ENCODE peak calls at places on chromosomes 4 and X, in seven cellular contexts. P, A, K, O, E, R and H are unnamed samples.

GRCh38 chr4:53644607-53645006 is 53.3 kb upstream of the LNX1 start:
- DNase-seq in P (peak), A (no peak), K (no peak), O (no peak), E (no peak), R (peak), H (peak)

GRCh38 chr4:25358515-25359275 is 18.4 kb upstream of the ANAPC4 start:
- DNase-seq in P (peak), A (no peak), K (no peak), O (no peak), E (no peak), R (no peak), H (peak)

GRCh38 chr4:153188966-153189801 is 15.1 kb upstream of the TRIM2 start:
- DNase-seq in P (no peak), A (no peak), K (no peak), O (no peak), E (no peak), R (no peak), H (peak)

GRCh38 chr4:20432098-20432497 is 180.4 kb downstream of the SLIT2 start:
- DNase-seq in P (no peak), A (no peak), K (no peak), O (no peak), E (no peak), R (no peak), H (no peak)

GRCh38 chr4:159103406-159104131 is 690 bp downstream of the RAPGEF2 start:
- DNase-seq in P (peak), A (no peak), K (peak), O (no peak), E (no peak), R (no peak), H (peak)

GRCh38 chr4:111136438-111136837 is 513.6 kb upstream of the PITX2 start:
- DNase-seq in P (no peak), A (no peak), K (no peak), O (peak), E (peak), R (no peak), H (peak)

GRCh38 chr4:155609455-155610059 is 57.1 kb upstream of the GUCY1A1 start:
- DNase-seq in P (peak), A (no peak), K (no peak), O (no peak), E (no peak), R (no peak), H (peak)

GRCh38 chrX:48648299-48648698 is 35.3 kb upstream of the WAS start:
- DNase-seq in P (no peak), A (no peak), K (peak), O (no peak), E (peak), R (no peak), H (peak)

GRCh38 chrX:32448320-32448719 is 763.0 kb downstream of the DMD start:
- DNase-seq in P (no peak), A (no peak), K (no peak), O (no peak), E (peak), R (no peak), H (no peak)

GRCh38 chr4:166324321-166324720 is 451.3 kb downstream of the TLL1 start:
- DNase-seq in P (peak), A (no peak), K (no peak), O (no peak), E (peak), R (no peak), H (peak)

GRCh38 chrX:133523094-133523493 is 107.8 kb upstream of the GPC4 start:
- DNase-seq in P (peak), A (no peak), K (no peak), O (no peak), E (no peak), R (no peak), H (peak)

GRCh38 chr4:8502836-8503585 is 62.4 kb downstream of the TRMT44 start:
- DNase-seq in P (no peak), A (no peak), K (peak), O (no peak), E (peak), R (no peak), H (no peak)

GRCh38 chrX:150282953-150283352 is 80.2 kb upstream of the MAMLD1 start:
- DNase-seq in P (no peak), A (peak), K (no peak), O (no peak), E (no peak), R (peak), H (no peak)

GRCh38 chr4:151260526-151260925 is 16.4 kb upstream of the PRSS48 start:
- DNase-seq in P (peak), A (no peak), K (no peak), O (no peak), E (no peak), R (no peak), H (peak)

GRCh38 chr4:113747949-113748348 is 13.6 kb downstream of the CAMK2D start:
- DNase-seq in P (no peak), A (no peak), K (no peak), O (no peak), E (peak), R (no peak), H (no peak)

GRCh38 chrX:39736219-39737211 is 361.2 kb downstream of the BCOR start:
- DNase-seq in P (peak), A (no peak), K (peak), O (no peak), E (no peak), R (no peak), H (peak)

GRCh38 chrX:18877472-18877871 is 106.4 kb downstream of the PHKA2 start:
- DNase-seq in P (no peak), A (no peak), K (no peak), O (no peak), E (peak), R (no peak), H (peak)

GRCh38 chr4:105276361-105276760 is 129.7 kb downstream of the TET2 start:
- DNase-seq in P (no peak), A (no peak), K (no peak), O (no peak), E (no peak), R (no peak), H (no peak)

GRCh38 chr4:15402974-15403373 is 24.9 kb upstream of the C1QTNF7 start:
- DNase-seq in P (no peak), A (no peak), K (no peak), O (no peak), E (no peak), R (no peak), H (no peak)

GRCh38 chr4:15402146-15402545 is 25.7 kb upstream of the C1QTNF7 start:
- DNase-seq in P (peak), A (no peak), K (no peak), O (peak), E (no peak), R (no peak), H (peak)

GRCh38 chr4:15398732-15399131 is 29.1 kb upstream of the C1QTNF7 start:
- DNase-seq in P (peak), A (no peak), K (no peak), O (no peak), E (no peak), R (no peak), H (peak)

GRCh38 chr4:15400276-15400675 is 27.6 kb upstream of the C1QTNF7 start:
- DNase-seq in P (no peak), A (no peak), K (no peak), O (no peak), E (no peak), R (no peak), H (no peak)

GRCh38 chr4:15400911-15401671 is 26.7 kb upstream of the C1QTNF7 start:
- DNase-seq in P (peak), A (no peak), K (peak), O (peak), E (no peak), R (peak), H (peak)
- H3K4me3 ChIP-seq in P (no peak), A (no peak), K (no peak), O (no peak), E (no peak), R (no peak), H (no peak)

DNA sequence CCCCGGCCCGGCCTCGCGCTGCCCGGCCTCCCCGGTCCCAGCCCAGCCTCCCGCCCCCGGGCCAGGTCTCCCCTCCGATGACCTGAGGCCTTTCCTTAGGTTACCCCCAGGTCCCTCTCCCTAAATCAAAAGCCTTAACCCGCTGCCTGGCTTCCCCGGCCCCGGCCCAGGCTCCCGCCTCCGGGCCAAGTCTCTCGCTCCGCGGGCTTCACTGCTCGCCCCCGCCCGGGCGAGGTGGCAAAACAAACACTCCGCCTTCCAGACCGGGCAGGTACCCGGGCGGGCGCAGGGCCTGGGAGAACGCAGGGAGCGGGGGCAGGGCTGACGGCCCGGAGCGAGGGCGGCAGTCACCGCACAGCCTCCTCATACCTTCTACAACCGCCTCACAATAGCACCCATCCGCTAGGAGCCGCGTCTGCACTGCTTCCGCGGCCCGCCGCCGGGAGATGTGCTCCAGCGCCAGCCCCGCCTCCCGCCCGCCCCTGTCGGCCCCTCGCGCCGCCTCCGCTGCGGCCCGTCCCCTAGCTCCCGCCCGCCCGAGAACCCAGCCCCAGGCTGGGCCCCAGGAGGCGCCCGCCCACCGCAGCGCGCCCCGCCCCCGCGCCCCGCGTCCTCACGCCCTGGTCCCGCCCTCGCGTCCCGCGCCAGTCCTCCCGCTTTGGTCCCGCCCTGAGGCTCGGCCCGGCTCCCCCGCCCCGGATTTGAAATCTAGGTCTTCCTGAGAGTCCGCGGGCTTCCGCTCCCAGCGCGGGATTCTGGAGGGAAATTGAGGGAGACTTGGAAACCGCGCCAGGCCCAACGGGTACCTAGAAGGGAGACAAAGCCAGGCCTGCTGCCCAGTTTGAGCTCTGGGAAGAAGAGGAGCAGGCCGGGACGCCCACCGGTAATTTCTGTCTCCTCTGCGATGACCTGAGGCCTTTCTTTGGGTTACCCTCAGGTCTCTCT is at the start of the genes CASP3 and PRIMPOL:
- DNase-seq in P (peak), A (no peak), K (peak), O (peak), E (peak), R (peak), H (peak)
- TF ChIP-seq CTCF in P (no peak), A (no peak), K (no peak), O (peak), E (peak), R (no peak), H (peak)

GRCh38 chrX:10619311-10620015 is 922 bp downstream of the MID1 start:
- DNase-seq in P (no peak), A (no peak), K (no peak), O (no peak), E (no peak), R (no peak), H (no peak)
- H3K4me3 ChIP-seq in P (peak), A (peak), K (peak), O (peak), E (no peak), R (peak), H (peak)

GRCh38 chrX:1526565-1526964 is 10.4 kb downstream of the P2RY8 start:
- DNase-seq in P (no peak), A (no peak), K (no peak), O (no peak), E (no peak), R (no peak), H (no peak)

GRCh38 chrX:1528186-1528883 is 8.7 kb downstream of the P2RY8 start:
- DNase-seq in P (no peak), A (no peak), K (no peak), O (no peak), E (no peak), R (no peak), H (no peak)

GRCh38 chrX:1527457-1527856 is 9.5 kb downstream of the P2RY8 start:
- DNase-seq in P (no peak), A (no peak), K (no peak), O (no peak), E (no peak), R (no peak), H (no peak)

GRCh38 chrX:1524874-1525582 is 12.0 kb downstream of the P2RY8 start:
- DNase-seq in P (no peak), A (no peak), K (no peak), O (no peak), E (no peak), R (no peak), H (no peak)

GRCh38 chrX:1525583-1526355 is 11.2 kb downstream of the P2RY8 start:
- DNase-seq in P (no peak), A (no peak), K (no peak), O (no peak), E (no peak), R (no peak), H (no peak)
- TF ChIP-seq CTCF in P (no peak), A (no peak), K (no peak), O (no peak), E (no peak), R (no peak), H (no peak)

GRCh38 chr4:190014771-190015537 is 12.1 kb downstream of the FRG2 start:
- DNase-seq in P (no peak), A (no peak), K (no peak), O (no peak), E (no peak), R (no peak), H (no peak)
- H3K4me3 ChIP-seq in P (peak), A (no peak), K (no peak), O (peak), E (no peak), R (no peak), H (no peak)